ENCODE peak calls at places on chromosomes 6 and 20, in seven cellular contexts. D, G, A, R, F, N and Q are unnamed samples.

GRCh38 chr6:43997342-43997677 is 129.9 kb downstream of the MRPL14 start:
- DNase-seq in D (no peak), G (no peak), A (no peak), R (no peak), F (no peak), N (no peak), Q (no peak)

GRCh38 chr20:23078351-23078993 is 7.7 kb downstream of the CD93 start:
- DNase-seq in D (no peak), G (no peak), A (no peak), R (no peak), F (no peak), N (no peak), Q (peak; percentile 76)

GRCh38 chr6:52725133-52725529 is 38.1 kb downstream of the GSTA2 start:
- DNase-seq in D (no peak), G (no peak), A (no peak), R (peak; percentile 3), F (no peak), N (no peak), Q (no peak)

GRCh38 chr20:53672484-53673129 is 79.0 kb upstream of the ZNF217 start:
- DNase-seq in D (no peak), G (peak; percentile 66), A (no peak), R (no peak), F (no peak), N (no peak), Q (no peak)

GRCh38 chr6:150720774-150721233 is 121.1 kb downstream of the PLEKHG1 start:
- DNase-seq in D (peak; percentile 69), G (no peak), A (no peak), R (peak; percentile 91), F (no peak), N (peak; percentile 74), Q (no peak)

GRCh38 chr20:59008715-59009336 is 1.8 kb upstream of the CTSZ start:
- DNase-seq in D (no peak), G (no peak), A (peak; percentile 13), R (no peak), F (no peak), N (no peak), Q (no peak)

GRCh38 chr6:42367353-42368011 is 84.2 kb downstream of the TRERF1 start:
- DNase-seq in D (no peak), G (peak; percentile 60), A (no peak), R (peak; percentile 33), F (no peak), N (no peak), Q (peak; percentile 81)

GRCh38 chr20:44437497-44437896 is 38.2 kb upstream of the TTPAL start:
- DNase-seq in D (no peak), G (no peak), A (no peak), R (no peak), F (no peak), N (no peak), Q (no peak)

GRCh38 chr6:116139917-116140316 is 14.0 kb upstream of the COL10A1 start:
- DNase-seq in D (peak; percentile 57), G (no peak), A (no peak), R (no peak), F (no peak), N (no peak), Q (no peak)

GRCh38 chr6:28336284-28337024 is 506 bp upstream of the ZSCAN31 start:
- DNase-seq in D (no peak), G (peak; percentile 31), A (no peak), R (no peak), F (no peak), N (no peak), Q (peak; percentile 78)

GRCh38 chr6:105442369-105442768 is 39.5 kb upstream of the PREP start:
- DNase-seq in D (no peak), G (no peak), A (no peak), R (no peak), F (no peak), N (no peak), Q (no peak)

GRCh38 chr6:51613558-51613957 is 473.9 kb downstream of the PKHD1 start:
- DNase-seq in D (no peak), G (no peak), A (no peak), R (no peak), F (no peak), N (no peak), Q (no peak)

GRCh38 chr20:45592574-45593189 is 13.6 kb upstream of the WFDC8 start:
- DNase-seq in D (peak; percentile 87), G (peak; percentile 21), A (peak; percentile 31), R (peak; percentile 38), F (no peak), N (no peak), Q (peak; percentile 37)

GRCh38 chr20:61736751-61737310 is 328.9 kb downstream of the TAF4 start:
- DNase-seq in D (no peak), G (no peak), A (no peak), R (no peak), F (no peak), N (no peak), Q (no peak)

GRCh38 chr20:36591281-36591680 is 14.3 kb upstream of the RAB5IF start:
- DNase-seq in D (no peak), G (no peak), A (no peak), R (no peak), F (no peak), N (no peak), Q (no peak)

GRCh38 chr6:40950986-40951730 is 87.9 kb downstream of the UNC5CL start:
- DNase-seq in D (peak; percentile 81), G (peak; percentile 41), A (no peak), R (no peak), F (no peak), N (no peak), Q (no peak)

GRCh38 chr6:83047065-83047754 is 18.4 kb downstream of the UBE3D start:
- DNase-seq in D (peak; percentile 86), G (no peak), A (peak; percentile 49), R (peak; percentile 47), F (no peak), N (no peak), Q (no peak)

GRCh38 chr6:36594816-36595167 is 630 bp downstream of the SRSF3 start:
- DNase-seq in D (no peak), G (no peak), A (no peak), R (peak; percentile 61), F (no peak), N (no peak), Q (no peak)

GRCh38 chr6:43217351-43217750 is 11.9 kb downstream of the DNPH1 start:
- DNase-seq in D (no peak), G (no peak), A (no peak), R (no peak), F (no peak), N (no peak), Q (no peak)

GRCh38 chr6:32255212-32256153 is 31.6 kb upstream of the NOTCH4 start:
- DNase-seq in D (peak; percentile 97), G (peak; percentile 93), A (peak; percentile 89), R (peak; percentile 92), F (peak; percentile 62), N (peak; percentile 68), Q (peak; percentile 92)

GRCh38 chr6:8108031-8108660 is 5.8 kb upstream of the EEF1E1 start:
- DNase-seq in D (peak; percentile 15), G (peak; percentile 99), A (no peak), R (no peak), F (no peak), N (no peak), Q (peak; percentile 95)

GRCh38 chr20:50712771-50713676 is 18.4 kb upstream of the PARD6B start:
- DNase-seq in D (no peak), G (no peak), A (no peak), R (no peak), F (no peak), N (no peak), Q (no peak)

DNA sequence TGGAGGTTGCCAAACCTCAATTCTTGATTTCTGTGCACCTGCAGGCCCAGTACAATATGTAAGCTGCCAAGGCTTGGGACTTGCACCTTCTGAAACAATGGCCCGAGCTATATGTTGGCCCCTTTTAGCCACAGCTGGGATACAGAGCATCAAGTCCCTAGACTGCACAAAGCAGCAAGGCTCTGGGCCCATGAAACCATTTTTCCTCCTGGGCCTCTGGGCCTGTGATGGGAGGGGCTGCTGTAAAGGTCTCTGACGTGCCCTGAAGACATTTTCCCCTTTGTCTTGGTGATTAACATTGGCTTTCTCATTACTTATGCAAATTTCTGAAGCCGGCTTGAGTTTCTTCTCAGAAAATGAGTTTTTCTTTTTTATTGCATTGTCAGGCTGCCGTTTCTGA is 40.5 kb upstream of the SLC35F1 start:
- DNase-seq in D (no peak), G (no peak), A (no peak), R (no peak), F (no peak), N (no peak), Q (no peak)
- H4K8ac ChIP-seq in D (no peak overlapping the region), G (no peak overlapping the region), A (no peak overlapping the region), R (no peak overlapping the region), F (no peak overlapping the region), N (no peak overlapping the region), Q (no peak overlapping the region)

GRCh38 chr20:18831830-18832229 is 18.2 kb downstream of the SCP2D1 start:
- DNase-seq in D (no peak), G (peak; percentile 51), A (no peak), R (peak; percentile 6), F (no peak), N (no peak), Q (peak; percentile 76)

GRCh38 chr20:18835850-18836249 is 22.3 kb downstream of the SCP2D1 start:
- DNase-seq in D (no peak), G (no peak), A (no peak), R (peak; percentile 4), F (no peak), N (no peak), Q (no peak)

GRCh38 chr20:18837710-18838109 is 24.1 kb downstream of the SCP2D1 start:
- DNase-seq in D (no peak), G (no peak), A (no peak), R (peak; percentile 14), F (no peak), N (no peak), Q (no peak)

GRCh38 chr20:18832801-18833200 is 19.2 kb downstream of the SCP2D1 start:
- DNase-seq in D (no peak), G (no peak), A (no peak), R (no peak), F (no peak), N (no peak), Q (peak; percentile 13)
- H4K8ac ChIP-seq in D (no peak overlapping the region), G (no peak overlapping the region), A (no peak overlapping the region), R (no peak overlapping the region), F (no peak overlapping the region), N (no peak overlapping the region), Q (no peak overlapping the region)

GRCh38 chr20:12591949-12592470 is 416.8 kb upstream of the SPTLC3 start:
- DNase-seq in D (peak; percentile 78), G (no peak), A (no peak), R (peak; percentile 66), F (no peak), N (no peak), Q (no peak)
- H4K8ac ChIP-seq in D (no peak overlapping the region), G (no peak overlapping the region), A (no peak overlapping the region), R (no peak overlapping the region), F (no peak overlapping the region), N (no peak overlapping the region), Q (no peak overlapping the region)

GRCh38 chr20:57282691-57283361 is 16.4 kb upstream of the BMP7 start:
- DNase-seq in D (no peak), G (no peak), A (no peak), R (no peak), F (no peak), N (no peak), Q (no peak)
- H4K8ac ChIP-seq in D (no peak overlapping the region), G (no peak overlapping the region), A (no peak overlapping the region), R (no peak overlapping the region), F (no peak overlapping the region), N (no peak overlapping the region), Q (no peak overlapping the region)

DNA sequence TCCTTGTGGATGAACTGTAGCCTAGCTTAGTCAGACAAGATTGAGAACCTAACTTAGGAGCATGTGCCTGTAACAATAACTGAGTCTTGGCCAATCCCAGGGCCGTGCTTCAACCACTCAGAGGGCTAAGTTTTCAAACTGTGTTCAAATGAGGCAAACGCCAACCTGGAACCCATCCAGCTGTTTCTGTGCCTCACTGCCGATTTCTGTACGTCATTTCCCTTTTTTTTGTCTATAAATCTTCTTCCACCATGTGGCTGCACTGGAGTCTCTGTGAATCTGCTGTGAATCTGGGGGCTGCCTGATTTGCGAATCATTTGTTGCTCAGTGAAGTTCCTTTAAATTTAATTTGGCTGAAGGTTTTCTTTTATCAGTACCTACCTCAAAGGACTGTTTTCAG is 115.0 kb upstream of the CHD6 start:
- DNase-seq in D (no peak), G (no peak), A (no peak), R (no peak), F (no peak), N (no peak), Q (no peak)
- H4K8ac ChIP-seq in D (no peak overlapping the region), G (no peak overlapping the region), A (no peak overlapping the region), R (no peak overlapping the region), F (no peak overlapping the region), N (no peak overlapping the region), Q (no peak overlapping the region)